ENCODE peak calls at places on chromosomes 16 and 17, in five cellular contexts. G, N, I, H and W are unnamed samples. For H3K27me3 and H3K4me1, the result is how much of the 10 kb centered on the place peaks cover.

GRCh38 chr17:76914937-76915336 is 46.7 kb downstream of the MGAT5B start:
- DNase-seq in H (no peak), N (peak), I (no peak), G (no peak), W (no peak)

GRCh38 chr16:728890-729744 is 2.2 kb downstream of the HAGHL start:
- DNase-seq in G (no peak), I (no peak), H (no peak), N (no peak), W (no peak)

GRCh38 chr17:79874329-79874981 is 35.2 kb upstream of the CBX4 start:
- DNase-seq in I (peak), G (peak), N (peak), H (peak), W (peak)

GRCh38 chr17:49976163-49976827 is 7.3 kb downstream of the DLX4 start:
- DNase-seq in N (peak), G (no peak), I (no peak), H (no peak), W (peak)

GRCh38 chr17:38667099-38667786 is 7.5 kb downstream of the EPOP start:
- DNase-seq in H (peak), N (peak), I (peak), G (peak), W (peak)

GRCh38 chr17:36016555-36016954 is 1.2 kb downstream of the CCL23 start:
- DNase-seq in G (no peak), H (no peak), N (no peak), I (no peak), W (no peak)

GRCh38 chr16:4053663-4054479 is 62.4 kb downstream of the ADCY9 start:
- DNase-seq in N (peak), H (peak), G (no peak), I (peak), W (peak)

GRCh38 chr17:50396261-50397110 is 837 bp downstream of the LRRC59 start:
- DNase-seq in N (peak), I (no peak), H (peak), G (no peak), W (peak)

GRCh38 chr16:73735954-73736353 is 560.7 kb upstream of the PSMD7 start:
- DNase-seq in H (no peak), G (no peak), I (no peak), N (no peak), W (no peak)

GRCh38 chr17:76497979-76498885 is 3.0 kb downstream of the RHBDF2 start:
- DNase-seq in G (peak), H (peak), I (no peak), N (peak), W (peak)

GRCh38 chr16:228151-228855 is 946 bp downstream of the LUC7L start:
- DNase-seq in I (no peak), G (no peak), N (peak), H (no peak), W (no peak)

GRCh38 chr16:31474173-31474714 is 2.3 kb downstream of the TGFB1I1 start:
- DNase-seq in H (no peak), N (no peak), G (no peak), I (no peak), W (peak)

GRCh38 chr16:24844101-24845030 is 1.4 kb upstream of the SLC5A11 start:
- DNase-seq in N (peak), G (no peak), I (peak), H (no peak), W (peak)

GRCh38 chr17:67421869-67422273 is 44.8 kb downstream of the PITPNC1 start:
- DNase-seq in I (peak), H (peak), G (no peak), N (no peak), W (peak)

GRCh38 chr16:30551781-30552180 is 6.4 kb downstream of the ZNF764 start:
- DNase-seq in H (no peak), N (no peak), I (no peak), G (no peak), W (no peak)

GRCh38 chr17:64401941-64402340 is 11.3 kb upstream of the PECAM1 start:
- DNase-seq in I (no peak), H (peak), N (no peak), G (no peak), W (no peak)

GRCh38 chr16:82031116-82032084 is 3.7 kb upstream of the HSD17B2 start:
- DNase-seq in N (peak), H (peak), I (peak), G (peak), W (peak)

GRCh38 chr16:72501739-72502653 is 330.0 kb upstream of the PMFBP1 start:
- DNase-seq in G (peak), H (peak), I (peak), N (peak), W (peak)

GRCh38 chr17:59839646-59840328 is 53.0 kb downstream of the TUBD1 start:
- DNase-seq in N (peak), H (no peak), I (no peak), G (peak), W (no peak)

GRCh38 chr16:3509470-3509928 is 8.7 kb downstream of the CLUAP1 start:
- DNase-seq in G (no peak), H (no peak), N (no peak), I (no peak), W (no peak)

GRCh38 chr16:85057948-85058347 is 30.4 kb downstream of the KIAA0513 start:
- DNase-seq in N (no peak), H (no peak), I (no peak), G (no peak), W (no peak)

GRCh38 chr17:18851206-18851605 is 6.7 kb upstream of the PRPSAP2 start:
- DNase-seq in N (no peak), H (no peak), G (no peak), I (no peak), W (no peak)

GRCh38 chr17:27871407-27871806 is 21.8 kb downstream of the LYRM9 start:
- DNase-seq in H (no peak), N (no peak), I (no peak), G (no peak), W (no peak)

GRCh38 chr16:12896562-12896961 is 4.8 kb upstream of the SHISA9 start:
- DNase-seq in I (peak), G (peak), N (peak), H (peak), W (peak)

GRCh38 chr17:55458977-55459376 is 37.3 kb upstream of the MMD start:
- DNase-seq in N (no peak), H (peak), G (no peak), I (peak), W (peak)

GRCh38 chr17:63760771-63761539 is 12.4 kb downstream of the CCDC47 start:
- DNase-seq in I (no peak), N (no peak), H (no peak), G (no peak), W (no peak)

GRCh38 chr16:47905771-47906170 is 250.0 kb downstream of the ABCC12 start:
- DNase-seq in G (no peak), N (no peak), H (no peak), I (no peak), W (peak)

GRCh38 chr16:27826893-27827289 is 236.6 kb downstream of the GSG1L start:
- DNase-seq in H (no peak), I (no peak), G (no peak), N (no peak), W (no peak)

GRCh38 chr17:54992797-54993639 is 24.5 kb downstream of the STXBP4 start:
- DNase-seq in N (peak), I (peak), G (peak), H (peak), W (peak)

GRCh38 chr17:77842148-77842905 is 116.2 kb upstream of the TNRC6C start:
- DNase-seq in G (no peak), H (peak), N (no peak), I (no peak), W (no peak)

GRCh38 chr16:89038221-89038721 is 55.4 kb upstream of the ACSF3 start:
- DNase-seq in I (no peak), G (no peak), N (no peak), H (no peak), W (no peak)

GRCh38 chr17:8273884-8274444 is 14.5 kb upstream of the RANGRF start:
- DNase-seq in I (no peak), N (peak), H (no peak), G (no peak), W (no peak)

GRCh38 chr17:41521574-41522261 is 3.0 kb upstream of the KRT15 start:
- DNase-seq in G (no peak), N (peak), I (peak), H (peak), W (peak)

GRCh38 chr16:10895053-10895946 is 18.3 kb downstream of the CIITA start:
- DNase-seq in G (peak), N (peak), I (no peak), H (peak), W (peak)

GRCh38 chr16:76780556-76780955 is 410.4 kb upstream of the MON1B start:
- DNase-seq in I (no peak), N (no peak), G (no peak), H (no peak), W (no peak)
- H3K4me2 ChIP-seq in I (no peak), N (no peak), G (no peak), H (no peak), W (no peak)

GRCh38 chr17:72115789-72116520 is 4.9 kb upstream of the SOX9 start:
- DNase-seq in N (no peak), I (no peak), H (no peak), G (peak), W (no peak)

GRCh38 chr17:72118588-72119279 is 2.1 kb upstream of the SOX9 start:
- DNase-seq in H (peak), I (peak), G (peak), N (peak), W (peak)

GRCh38 chr17:72117470-72117747 is 3.4 kb upstream of the SOX9 start:
- DNase-seq in I (no peak), N (no peak), G (no peak), H (no peak), W (no peak)

GRCh38 chr17:72117748-72118587 is 2.9 kb upstream of the SOX9 start:
- DNase-seq in I (no peak), N (no peak), G (peak), H (no peak), W (no peak)

GRCh38 chr17:72116692-72117469 is 3.9 kb upstream of the SOX9 start:
- DNase-seq in G (peak), I (no peak), H (no peak), N (peak), W (no peak)
- H3K27me3 ChIP-seq in G (half or more), I (under half), H (half or more), N (half or more), W (under half)

GRCh38 chr17:17844500-17844899 is 7.7 kb upstream of the SREBF1 start:
- DNase-seq in N (no peak), I (no peak), G (no peak), H (no peak), W (no peak)

GRCh38 chr17:17846003-17846402 is 9.2 kb upstream of the SREBF1 start:
- DNase-seq in N (no peak), H (no peak), G (no peak), I (no peak), W (no peak)

GRCh38 chr17:17846645-17847044 is 9.9 kb upstream of the SREBF1 start:
- DNase-seq in H (no peak), I (no peak), N (no peak), G (no peak), W (no peak)

GRCh38 chr17:17844079-17844478 is 7.3 kb upstream of the SREBF1 start:
- DNase-seq in G (no peak), I (no peak), H (no peak), N (no peak), W (no peak)

DNA sequence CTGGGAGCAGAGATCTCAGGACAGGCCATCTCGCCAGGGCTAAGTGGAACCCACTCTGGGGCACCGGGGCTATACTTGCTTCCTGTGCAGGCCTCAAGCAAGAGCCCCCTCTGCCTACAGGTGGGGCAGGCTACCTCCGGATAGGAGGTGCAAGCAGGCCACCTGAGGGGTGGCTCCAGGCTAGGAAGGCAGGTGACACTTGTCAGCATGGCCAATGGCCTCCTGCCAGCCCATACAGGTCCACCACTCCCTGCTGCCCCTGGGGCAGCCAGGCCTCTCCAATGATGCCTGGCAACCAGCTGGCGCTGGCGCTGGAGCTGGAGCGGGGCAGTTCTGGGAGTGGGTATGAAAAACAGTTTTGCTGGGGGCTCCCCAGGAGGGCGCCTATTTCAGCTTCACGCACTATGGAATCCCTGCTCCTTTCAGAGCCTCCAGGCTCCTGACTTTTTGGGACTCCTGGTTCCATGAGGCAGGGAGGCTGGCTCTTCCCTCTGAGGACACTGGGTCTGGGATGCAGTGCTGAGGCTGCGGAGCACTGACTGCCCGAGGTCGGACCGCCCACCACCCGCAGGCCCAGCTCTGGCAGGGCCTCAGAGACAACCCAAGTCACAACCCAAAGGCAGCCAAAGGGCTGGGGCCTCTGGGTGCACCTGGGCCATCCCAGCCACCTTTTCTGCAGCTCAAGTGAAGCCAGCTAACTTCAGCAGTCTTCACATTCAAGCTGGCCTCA is 8.4 kb upstream of the SREBF1 start:
- DNase-seq in G (no peak), I (no peak), H (no peak), N (no peak), W (no peak)
- H3K4me1 ChIP-seq in G (under half), I (under half), H (under half), N (under half), W (under half)

GRCh38 chr16:2013527-2013926 is 3.9 kb upstream of the ZNF598 start:
- DNase-seq in I (no peak), H (no peak), N (no peak), G (no peak), W (no peak)

GRCh38 chr16:2016407-2016922 is 3.1 kb upstream of the NPW start:
- DNase-seq in N (no peak), I (no peak), G (peak), H (no peak), W (no peak)

GRCh38 chr16:2015117-2015946 is 4.3 kb upstream of the NPW start:
- DNase-seq in I (peak), G (no peak), H (no peak), N (peak), W (no peak)

GRCh38 chr16:2019500-2019899 is at the start of gene NPW:
- DNase-seq in N (no peak), H (no peak), G (peak), I (no peak), W (no peak)

GRCh38 chr16:2015947-2016208 is 3.7 kb upstream of the NPW start:
- DNase-seq in H (no peak), G (no peak), I (no peak), N (no peak), W (no peak)
- H3K4me2 ChIP-seq in H (no peak), G (no peak), I (peak), N (no peak), W (no peak)